ENCODE peak calls at places on chromosomes 13 and 19, in five cellular contexts. W is stimulated activated CD8-positive, alpha-beta memory T cell treated with anti-CD3 and anti-CD28 coated beads, Interleukin-4, amount 100 ng/mL, for 4 hours; I is NCI-H748 treated with DMSO at 0.1 percent for 48 hours; H is activated CD4-positive, alpha-beta T cell treated with anti-CD3 and anti-CD28 coated beads, Interleukin-2, amount 50 U/mL, for 1 hour; B is iPS DF 19.7. O is an unnamed sample.

GRCh38 chr19:1567116-1567847 is 843 bp downstream of the MEX3D start:
- DNase-seq in W (no peak), I (no peak), H (no peak), B (no peak), O (peak)

GRCh38 chr19:31066385-31066784 is 282.9 kb downstream of the TSHZ3 start:
- DNase-seq in W (no peak), I (no peak), H (no peak), B (no peak), O (no peak)

GRCh38 chr19:55379161-55379560 is 2.5 kb downstream of the TMEM190 start:
- DNase-seq in W (no peak), I (no peak), H (no peak), B (no peak), O (no peak)

GRCh38 chr19:29121684-29122083 is 91.3 kb downstream of the UQCRFS1 start:
- DNase-seq in W (no peak), I (no peak), H (no peak), B (no peak), O (no peak)

GRCh38 chr19:38304866-38305429 is 897 bp downstream of the C19orf33 start:
- DNase-seq in W (no peak), I (peak), H (no peak), B (no peak), O (peak)

GRCh38 chr13:97352815-97353214 is 81.2 kb upstream of the RAP2A start:
- DNase-seq in W (no peak), I (no peak), H (no peak), B (no peak), O (no peak)

GRCh38 chr13:111183959-111184684 is 69.0 kb downstream of the ARHGEF7 start:
- DNase-seq in W (no peak), I (no peak), H (no peak), B (no peak), O (no peak)

GRCh38 chr13:20519887-20520286 is 5.8 kb downstream of the CRYL1 start:
- DNase-seq in W (no peak), I (no peak), H (no peak), B (no peak), O (no peak)

GRCh38 chr13:89066868-89067466 is 1395.8 kb downstream of the SLITRK5 start:
- DNase-seq in W (no peak), I (peak), H (no peak), B (peak), O (no peak)

GRCh38 chr19:50772408-50773311 is 2.4 kb downstream of the GPR32 start:
- DNase-seq in W (no peak), I (peak), H (no peak), B (no peak), O (no peak)

GRCh38 chr19:3517638-3518037 is 11.5 kb downstream of the FZR1 start:
- DNase-seq in W (no peak), I (no peak), H (no peak), B (no peak), O (no peak)

GRCh38 chr13:24135674-24136300 is 24.7 kb upstream of the SPATA13 start:
- DNase-seq in W (no peak), I (no peak), H (no peak), B (no peak), O (no peak)

GRCh38 chr13:111533900-111534645 is 213.6 kb downstream of the TEX29 start:
- DNase-seq in W (no peak), I (peak), H (no peak), B (no peak), O (no peak)

GRCh38 chr13:98626298-98626940 is 49.5 kb upstream of the STK24 start:
- DNase-seq in W (no peak), I (peak), H (no peak), B (no peak), O (no peak)

GRCh38 chr19:13610042-13610691 is 103.9 kb upstream of the CACNA1A start:
- DNase-seq in W (no peak), I (peak), H (no peak), B (no peak), O (no peak)

GRCh38 chr13:90926459-90926858 is 421.0 kb upstream of the MIR17HG start:
- DNase-seq in W (no peak), I (no peak), H (no peak), B (no peak), O (no peak)

GRCh38 chr19:39099341-39099740 is 15.2 kb downstream of the ACP7 start:
- DNase-seq in W (no peak), I (no peak), H (no peak), B (no peak), O (no peak)

O was measured in pancreas.